ENCODE peak calls at places on chromosomes 16 and 17, in five cellular contexts. Q is fibroblast of pulmonary artery, U is hepatocyte, C is left ventricle myocardium inferior, G is HCT116. B is an unnamed sample.

GRCh38 chr17:70577456-70577855 is 408.1 kb downstream of the KCNJ2 start:
- DNase-seq in Q (no peak), U (no peak), C (no peak), G (no peak), B (no peak)

GRCh38 chr17:17886253-17886652 is 49.5 kb upstream of the SREBF1 start:
- DNase-seq in Q (no peak), U (no peak), C (peak), G (no peak), B (no peak)

GRCh38 chr17:42706732-42707131 is 24.4 kb downstream of the CNTNAP1 start:
- DNase-seq in Q (no peak), U (no peak), C (no peak), G (no peak), B (no peak)

GRCh38 chr17:57926723-57927047 is 28.5 kb downstream of the CUEDC1 start:
- DNase-seq in Q (no peak), U (no peak), C (no peak), G (no peak), B (no peak)

GRCh38 chr17:40605301-40605700 is 40.0 kb upstream of the CCR7 start:
- DNase-seq in Q (no peak), U (no peak), C (no peak), G (no peak), B (no peak)

GRCh38 chr16:48232459-48233040 is 11.6 kb upstream of the LONP2 start:
- DNase-seq in Q (no peak), U (no peak), C (no peak), G (no peak), B (no peak)

GRCh38 chr17:35051579-35052239 is 11.8 kb downstream of the RFFL start:
- DNase-seq in Q (peak), U (peak), C (no peak), G (no peak), B (no peak)

GRCh38 chr17:4743216-4743615 is 3.5 kb upstream of the CXCL16 start:
- DNase-seq in Q (no peak), U (no peak), C (no peak), G (no peak), B (no peak)

GRCh38 chr16:68707341-68708152 is 29.5 kb upstream of the CDH1 start:
- DNase-seq in Q (peak), U (peak), C (peak), G (peak), B (no peak)

GRCh38 chr17:19759934-19760530 is 11.9 kb upstream of the ALDH3A1 start:
- DNase-seq in Q (no peak), U (no peak), C (no peak), G (no peak), B (no peak)

GRCh38 chr17:49031965-49032928 is 35.1 kb downstream of the IGF2BP1 start:
- DNase-seq in Q (peak), U (peak), C (no peak), G (peak), B (peak)

GRCh38 chr16:21100447-21100846 is 50.2 kb downstream of the DNAH3 start:
- DNase-seq in Q (peak), U (peak), C (no peak), G (peak), B (peak)

GRCh38 chr16:64196444-64196843 is 925.4 kb downstream of the CDH11 start:
- DNase-seq in Q (peak), U (no peak), C (no peak), G (no peak), B (peak)

GRCh38 chr16:30985401-30986128 is 558 bp downstream of the HSD3B7 start:
- DNase-seq in Q (no peak), U (peak), C (no peak), G (peak), B (no peak)

GRCh38 chr17:48718781-48719641 is 3.3 kb downstream of the PRAC1 start:
- DNase-seq in Q (no peak), U (no peak), C (no peak), G (no peak), B (no peak)

GRCh38 chr16:56424791-56425438 is 430 bp downstream of the AMFR start:
- DNase-seq in Q (no peak), U (peak), C (peak), G (no peak), B (no peak)

GRCh38 chr16:30088237-30088831 is 3.4 kb downstream of the TBX6 start:
- DNase-seq in Q (no peak), U (no peak), C (no peak), G (no peak), B (no peak)

GRCh38 chr16:75491876-75492275 is 3.4 kb downstream of the CHST6 start:
- DNase-seq in Q (no peak), U (no peak), C (no peak), G (no peak), B (no peak)

GRCh38 chr16:52997922-52998321 is 54.8 kb downstream of the CHD9NB start:
- DNase-seq in Q (no peak), U (no peak), C (no peak), G (no peak), B (no peak)

GRCh38 chr17:42928714-42929496 is 28.3 kb downstream of the G6PC1 start:
- DNase-seq in Q (peak), U (peak), C (no peak), G (peak), B (peak)

GRCh38 chr17:8337802-8338744 is 1.6 kb upstream of the ODF4 start:
- DNase-seq in Q (no peak), U (no peak), C (no peak), G (no peak), B (no peak)

GRCh38 chr16:11896776-11897175 is 19.0 kb downstream of the GSPT1 start:
- DNase-seq in Q (peak), U (no peak), C (no peak), G (no peak), B (peak)

GRCh38 chr17:21360048-21360447 is 16.1 kb upstream of the KCNJ12 start:
- DNase-seq in Q (no peak), U (no peak), C (no peak), G (no peak), B (no peak)

GRCh38 chr16:73615256-73615655 is 567.3 kb upstream of the ZFHX3 start:
- DNase-seq in Q (no peak), U (no peak), C (no peak), G (no peak), B (no peak)

GRCh38 chr17:44095647-44096496 is 25.3 kb downstream of the G6PC3 start:
- DNase-seq in Q (peak), U (peak), C (peak), G (no peak), B (peak)

GRCh38 chr16:84746875-84747274 is 47.1 kb downstream of the USP10 start:
- DNase-seq in Q (no peak), U (no peak), C (no peak), G (no peak), B (no peak)
- TF ChIP-seq CTCF in Q (peak), U (peak), C (no peak), G (peak), B (peak)

DNA sequence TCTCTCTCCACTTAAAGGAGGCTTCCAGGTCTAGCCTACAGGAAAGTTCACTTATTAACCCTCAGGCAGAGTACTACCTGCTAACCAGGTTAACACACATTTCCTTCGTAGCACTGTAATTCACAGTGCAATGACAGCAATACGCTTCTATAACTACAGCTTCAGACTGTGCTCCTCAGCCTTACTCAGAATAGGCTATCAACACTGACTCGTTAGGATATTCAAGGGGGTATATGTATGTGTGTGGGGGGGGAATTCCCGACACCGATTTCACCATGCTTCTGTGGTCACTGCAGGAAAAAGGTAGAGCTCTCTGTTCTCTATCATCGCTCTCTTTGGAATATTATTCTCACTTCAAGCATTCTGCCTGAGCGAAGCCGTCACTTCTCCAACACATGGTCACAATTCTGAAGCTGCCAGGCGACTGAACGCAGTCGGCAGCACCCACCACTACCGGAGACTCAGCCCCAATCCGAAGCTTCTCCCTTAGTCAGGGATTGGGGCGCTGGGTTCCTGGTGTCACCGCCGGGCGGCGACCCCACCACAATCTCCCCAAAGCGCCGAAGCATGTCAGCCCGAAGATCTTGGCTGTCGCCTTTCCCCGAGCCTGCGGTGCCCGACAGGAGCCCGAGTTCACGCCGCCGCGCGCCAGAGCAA is 599 bp downstream of the GGA3 start:
- DNase-seq in Q (no peak), U (no peak), C (no peak), G (no peak), B (no peak)
- TF ChIP-seq CTCF in Q (no peak), U (peak), C (no peak), G (peak), B (no peak)

GRCh38 chr17:32445497-32445896 is 1.2 kb downstream of the PSMD11 start:
- DNase-seq in Q (no peak), U (no peak), C (no peak), G (no peak), B (no peak)
- TF ChIP-seq CTCF in Q (no peak), U (no peak), C (no peak), G (no peak), B (no peak)

GRCh38 chr17:63621684-63622570 is at the start of gene MAP3K3:
- DNase-seq in Q (peak), U (peak), C (peak), G (peak), B (peak)
- TF ChIP-seq CTCF in Q (no peak), U (peak), C (peak), G (no peak), B (no peak)

GRCh38 chr17:31508310-31509094 is 117.0 kb downstream of the RAB11FIP4 start:
- DNase-seq in Q (no peak), U (no peak), C (no peak), G (no peak), B (no peak)
- TF ChIP-seq CTCF in Q (peak), U (peak), C (peak), G (peak), B (no peak)

GRCh38 chr17:68909066-68909465 is 46.1 kb downstream of the ABCA8 start:
- DNase-seq in Q (peak), U (peak), C (no peak), G (peak), B (peak)

GRCh38 chr17:68910789-68911431 is 44.3 kb downstream of the ABCA8 start:
- DNase-seq in Q (no peak), U (no peak), C (no peak), G (no peak), B (no peak)

GRCh38 chr17:68910256-68910705 is 44.9 kb downstream of the ABCA8 start:
- DNase-seq in Q (peak), U (no peak), C (peak), G (no peak), B (no peak)

GRCh38 chr17:68906638-68907037 is 48.6 kb downstream of the ABCA8 start:
- DNase-seq in Q (peak), U (peak), C (no peak), G (peak), B (no peak)

DNA sequence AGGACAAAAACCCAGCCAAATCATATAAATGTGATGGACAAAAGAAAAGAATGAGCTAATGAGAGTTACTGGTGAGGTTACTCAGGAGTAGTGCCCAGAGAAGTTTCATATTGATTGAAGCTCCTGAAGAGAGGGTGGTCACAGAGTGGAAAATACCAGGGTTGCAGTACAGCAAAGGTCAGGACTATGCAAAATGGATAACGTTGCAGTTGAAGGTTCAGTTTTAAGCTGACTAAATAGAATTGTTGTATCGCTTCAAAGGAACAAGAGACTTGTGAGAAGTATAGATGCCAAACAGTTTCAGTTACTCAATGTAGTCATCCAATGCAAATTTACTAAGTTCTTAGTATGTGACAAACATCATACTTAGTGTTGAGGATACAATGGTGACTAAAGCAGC is 47.1 kb downstream of the ABCA8 start:
- DNase-seq in Q (no peak), U (no peak), C (no peak), G (no peak), B (no peak)
- TF ChIP-seq CTCF in Q (no peak), U (no peak), C (no peak), G (no peak), B (no peak)

GRCh38 chr17:6276711-6277110 is 158.2 kb downstream of the AIPL1 start:
- DNase-seq in Q (no peak), U (no peak), C (no peak), G (no peak), B (no peak)
- TF ChIP-seq CTCF in Q (no peak), U (no peak), C (peak), G (no peak), B (no peak)

GRCh38 chr17:37064956-37065355 is 116.2 kb downstream of the AATF start:
- DNase-seq in Q (no peak), U (no peak), C (no peak), G (no peak), B (no peak)
- TF ChIP-seq CTCF in Q (no peak), U (no peak), C (no peak), G (no peak), B (no peak)